ENCODE peak calls at places on chromosome 6, in four cellular contexts. One of them, this sample, is unnamed. For H3K4me1, the result is how much of the 10 kb centered on the place peaks cover.

GRCh38 chr6:136921936-136922679 is at the start of gene SLC35D3:
- DNase-seq in heart right ventricle: peak
- DNase-seq in tibial nerve: no peak
- DNase-seq in neuronal stem cell: peak
- DNase-seq in this sample: peak

GRCh38 chr6:158010591-158011477 is 29.2 kb downstream of the SYNJ2 start:
- DNase-seq in tibial nerve: no peak
- DNase-seq in heart right ventricle: no peak
- DNase-seq in neuronal stem cell: no peak
- DNase-seq in this sample: peak

GRCh38 chr6:35435075-35435837 is 16.9 kb upstream of the FANCE start:
- DNase-seq in neuronal stem cell: no peak
- DNase-seq in heart right ventricle: peak
- DNase-seq in tibial nerve: no peak
- DNase-seq in this sample: no peak

GRCh38 chr6:137240168-137240567 is 21.0 kb upstream of the IFNGR1 start:
- DNase-seq in tibial nerve: no peak
- DNase-seq in heart right ventricle: no peak
- DNase-seq in neuronal stem cell: no peak
- DNase-seq in this sample: peak

GRCh38 chr6:28137458-28138020 is 4.1 kb upstream of the ZKSCAN8 start:
- DNase-seq in neuronal stem cell: no peak
- DNase-seq in heart right ventricle: no peak
- DNase-seq in tibial nerve: no peak
- DNase-seq in this sample: no peak

GRCh38 chr6:156776470-156776840 is 723 bp upstream of the ARID1B start:
- DNase-seq in heart right ventricle: no peak
- DNase-seq in tibial nerve: no peak
- DNase-seq in neuronal stem cell: no peak
- DNase-seq in this sample: no peak

GRCh38 chr6:129647044-129647443 is 62.9 kb downstream of the ARHGAP18 start:
- DNase-seq in heart right ventricle: no peak
- DNase-seq in neuronal stem cell: no peak
- DNase-seq in tibial nerve: no peak
- DNase-seq in this sample: no peak

GRCh38 chr6:136341967-136342366 is 52.3 kb upstream of the BCLAF1 start:
- DNase-seq in neuronal stem cell: no peak
- DNase-seq in tibial nerve: no peak
- DNase-seq in heart right ventricle: no peak
- DNase-seq in this sample: no peak

GRCh38 chr6:159282351-159282750 is 113.2 kb downstream of the FNDC1 start:
- DNase-seq in neuronal stem cell: no peak
- DNase-seq in heart right ventricle: no peak
- DNase-seq in tibial nerve: no peak
- DNase-seq in this sample: no peak

GRCh38 chr6:164098857-164099534 is 684.5 kb downstream of the QKI start:
- DNase-seq in tibial nerve: no peak
- DNase-seq in heart right ventricle: peak
- DNase-seq in neuronal stem cell: no peak
- DNase-seq in this sample: no peak

GRCh38 chr6:42450314-42451145 is 1.2 kb downstream of the TRERF1 start:
- DNase-seq in neuronal stem cell: no peak
- DNase-seq in heart right ventricle: no peak
- DNase-seq in tibial nerve: no peak
- DNase-seq in this sample: no peak

GRCh38 chr6:25147191-25147590 is 132.0 kb upstream of the CARMIL1 start:
- DNase-seq in heart right ventricle: no peak
- DNase-seq in neuronal stem cell: no peak
- DNase-seq in tibial nerve: no peak
- DNase-seq in this sample: no peak

GRCh38 chr6:104161960-104162669 is 697.6 kb downstream of the HACE1 start:
- DNase-seq in neuronal stem cell: no peak
- DNase-seq in heart right ventricle: no peak
- DNase-seq in tibial nerve: no peak
- DNase-seq in this sample: no peak

GRCh38 chr6:136324981-136325380 is 35.3 kb upstream of the BCLAF1 start:
- DNase-seq in heart right ventricle: no peak
- DNase-seq in neuronal stem cell: no peak
- DNase-seq in tibial nerve: no peak
- DNase-seq in this sample: no peak

GRCh38 chr6:124963416-124964083 is 1.3 kb downstream of the RNF217 start:
- DNase-seq in tibial nerve: no peak
- DNase-seq in neuronal stem cell: no peak
- DNase-seq in heart right ventricle: no peak
- DNase-seq in this sample: no peak

GRCh38 chr6:67629268-67629667 is 1005.8 kb upstream of the ADGRB3 start:
- DNase-seq in neuronal stem cell: no peak
- DNase-seq in heart right ventricle: no peak
- DNase-seq in tibial nerve: no peak
- DNase-seq in this sample: no peak

GRCh38 chr6:76639941-76640340 is 567.5 kb upstream of the IMPG1 start:
- DNase-seq in neuronal stem cell: no peak
- DNase-seq in tibial nerve: no peak
- DNase-seq in heart right ventricle: no peak
- DNase-seq in this sample: no peak

GRCh38 chr6:44504321-44504761 is 116.8 kb downstream of the CDC5L start:
- DNase-seq in neuronal stem cell: no peak
- DNase-seq in heart right ventricle: no peak
- DNase-seq in tibial nerve: no peak
- DNase-seq in this sample: no peak

GRCh38 chr6:87340230-87340629 is 4.4 kb upstream of the C6orf163 start:
- DNase-seq in neuronal stem cell: no peak
- DNase-seq in heart right ventricle: no peak
- DNase-seq in tibial nerve: no peak
- DNase-seq in this sample: no peak

GRCh38 chr6:3873051-3873450 is 23.9 kb downstream of the FAM50B start:
- DNase-seq in neuronal stem cell: no peak
- DNase-seq in heart right ventricle: no peak
- DNase-seq in tibial nerve: no peak
- DNase-seq in this sample: no peak

GRCh38 chr6:30684386-30685156 is 1.9 kb downstream of the PPP1R18 start:
- DNase-seq in tibial nerve: no peak
- DNase-seq in heart right ventricle: peak
- DNase-seq in neuronal stem cell: no peak
- DNase-seq in this sample: peak

GRCh38 chr6:116465246-116465645 is 4.1 kb downstream of the CALHM6 start:
- DNase-seq in tibial nerve: no peak
- DNase-seq in neuronal stem cell: no peak
- DNase-seq in heart right ventricle: no peak
- DNase-seq in this sample: peak

GRCh38 chr6:27862396-27863061 is 49.7 kb downstream of the OR2B2 start:
- DNase-seq in heart right ventricle: no peak
- DNase-seq in tibial nerve: no peak
- DNase-seq in neuronal stem cell: no peak
- DNase-seq in this sample: no peak

GRCh38 chr6:125790403-125791150 is at the start of gene NCOA7:
- DNase-seq in tibial nerve: peak
- DNase-seq in heart right ventricle: peak
- DNase-seq in neuronal stem cell: peak
- DNase-seq in this sample: peak

GRCh38 chr6:40809627-40810026 is 222.5 kb upstream of the LRFN2 start:
- DNase-seq in neuronal stem cell: no peak
- DNase-seq in tibial nerve: no peak
- DNase-seq in heart right ventricle: no peak
- DNase-seq in this sample: no peak

GRCh38 chr6:157226026-157226639 is 97.2 kb downstream of the TMEM242 start:
- DNase-seq in neuronal stem cell: no peak
- DNase-seq in heart right ventricle: no peak
- DNase-seq in tibial nerve: no peak
- DNase-seq in this sample: no peak

GRCh38 chr6:116557863-116558262 is 4.3 kb downstream of the CALHM4 start:
- DNase-seq in heart right ventricle: no peak
- DNase-seq in tibial nerve: no peak
- DNase-seq in neuronal stem cell: no peak
- DNase-seq in this sample: no peak

GRCh38 chr6:125300992-125301434 is 754 bp downstream of the HDDC2 start:
- DNase-seq in heart right ventricle: no peak
- DNase-seq in neuronal stem cell: no peak
- DNase-seq in tibial nerve: no peak
- DNase-seq in this sample: no peak

GRCh38 chr6:95576621-95577316 is 566 bp upstream of the MANEA start:
- DNase-seq in heart right ventricle: no peak
- DNase-seq in neuronal stem cell: no peak
- DNase-seq in tibial nerve: no peak
- DNase-seq in this sample: no peak

GRCh38 chr6:139982652-139983051 is 608.2 kb upstream of the CITED2 start:
- DNase-seq in tibial nerve: no peak
- DNase-seq in heart right ventricle: no peak
- DNase-seq in neuronal stem cell: no peak
- DNase-seq in this sample: no peak

GRCh38 chr6:138592698-138593097 is 93.4 kb upstream of the NHSL1 start:
- DNase-seq in heart right ventricle: no peak
- DNase-seq in neuronal stem cell: no peak
- DNase-seq in tibial nerve: no peak
- DNase-seq in this sample: no peak
- H3K4me1 ChIP-seq in heart right ventricle: under half
- H3K4me1 ChIP-seq in neuronal stem cell: under half
- H3K4me1 ChIP-seq in tibial nerve: under half
- H3K4me1 ChIP-seq in this sample: under half

GRCh38 chr6:73309534-73309783 is 44.6 kb downstream of the DPPA5 start:
- DNase-seq in neuronal stem cell: no peak
- DNase-seq in heart right ventricle: no peak
- DNase-seq in tibial nerve: no peak
- DNase-seq in this sample: no peak
- H3K4me3 ChIP-seq in neuronal stem cell: peak
- H3K4me3 ChIP-seq in heart right ventricle: peak
- H3K4me3 ChIP-seq in tibial nerve: peak
- H3K4me3 ChIP-seq in this sample: peak

GRCh38 chr6:6703720-6704422 is 115.4 kb downstream of the LY86 start:
- DNase-seq in heart right ventricle: no peak
- DNase-seq in neuronal stem cell: no peak
- DNase-seq in tibial nerve: no peak
- DNase-seq in this sample: no peak

GRCh38 chr6:6701864-6702263 is 113.3 kb downstream of the LY86 start:
- DNase-seq in tibial nerve: no peak
- DNase-seq in neuronal stem cell: no peak
- DNase-seq in heart right ventricle: no peak
- DNase-seq in this sample: no peak

GRCh38 chr6:6699741-6700367 is 111.3 kb downstream of the LY86 start:
- DNase-seq in neuronal stem cell: no peak
- DNase-seq in tibial nerve: peak
- DNase-seq in heart right ventricle: peak
- DNase-seq in this sample: no peak

GRCh38 chr6:6700421-6700820 is 111.9 kb downstream of the LY86 start:
- DNase-seq in tibial nerve: no peak
- DNase-seq in neuronal stem cell: no peak
- DNase-seq in heart right ventricle: no peak
- DNase-seq in this sample: no peak

DNA sequence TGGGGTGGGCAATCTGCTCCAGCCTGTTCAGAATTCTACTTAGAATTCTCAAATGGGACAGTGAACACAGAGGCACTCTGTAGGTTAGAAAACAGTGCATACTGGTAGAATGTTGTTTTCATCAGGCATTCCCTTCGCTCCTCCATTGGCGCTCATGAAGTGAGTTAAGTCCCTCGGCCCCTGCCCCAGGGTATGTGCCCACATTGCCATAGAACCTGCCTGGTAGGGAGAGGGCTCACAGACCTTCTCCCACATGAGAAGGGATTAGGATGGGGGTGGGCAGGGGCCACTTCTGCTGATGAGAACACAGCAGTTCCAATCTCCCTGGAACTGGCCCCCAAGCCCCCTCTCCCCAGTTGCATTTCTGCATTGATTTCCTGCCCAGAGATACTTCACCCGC is 112.4 kb downstream of the LY86 start:
- DNase-seq in heart right ventricle: no peak
- DNase-seq in neuronal stem cell: no peak
- DNase-seq in tibial nerve: no peak
- DNase-seq in this sample: no peak
- H3K4me1 ChIP-seq in heart right ventricle: under half
- H3K4me1 ChIP-seq in neuronal stem cell: under half
- H3K4me1 ChIP-seq in tibial nerve: under half
- H3K4me1 ChIP-seq in this sample: half or more

GRCh38 chr6:165266236-165267025 is 43.0 kb downstream of the C6orf118 start:
- DNase-seq in heart right ventricle: no peak
- DNase-seq in tibial nerve: no peak
- DNase-seq in neuronal stem cell: no peak
- DNase-seq in this sample: no peak
- H3K4me3 ChIP-seq in heart right ventricle: no peak
- H3K4me3 ChIP-seq in tibial nerve: no peak
- H3K4me3 ChIP-seq in neuronal stem cell: no peak
- H3K4me3 ChIP-seq in this sample: no peak

DNA sequence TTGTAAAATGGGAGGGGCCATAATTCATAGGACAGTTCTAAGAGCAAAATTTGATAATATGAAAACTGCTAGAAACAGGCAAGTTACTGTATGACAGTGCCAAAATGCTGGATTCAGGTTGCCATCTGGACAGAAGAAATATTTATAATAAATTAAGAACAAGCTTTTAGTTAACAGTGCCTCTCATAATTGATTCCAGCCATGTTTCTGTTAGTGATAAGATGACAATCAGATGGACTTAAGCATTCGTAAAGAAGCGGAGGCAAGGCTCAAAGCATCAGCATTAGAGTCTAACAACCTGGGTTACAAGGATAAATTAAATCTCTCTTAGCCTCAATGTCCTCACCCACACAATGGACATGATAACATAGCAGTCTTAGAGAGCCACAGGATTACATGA is 61.0 kb downstream of the SESN1 start:
- DNase-seq in heart right ventricle: no peak
- DNase-seq in tibial nerve: no peak
- DNase-seq in neuronal stem cell: no peak
- DNase-seq in this sample: no peak
- H3K4me1 ChIP-seq in heart right ventricle: half or more
- H3K4me1 ChIP-seq in tibial nerve: under half
- H3K4me1 ChIP-seq in neuronal stem cell: under half
- H3K4me1 ChIP-seq in this sample: under half

DNA sequence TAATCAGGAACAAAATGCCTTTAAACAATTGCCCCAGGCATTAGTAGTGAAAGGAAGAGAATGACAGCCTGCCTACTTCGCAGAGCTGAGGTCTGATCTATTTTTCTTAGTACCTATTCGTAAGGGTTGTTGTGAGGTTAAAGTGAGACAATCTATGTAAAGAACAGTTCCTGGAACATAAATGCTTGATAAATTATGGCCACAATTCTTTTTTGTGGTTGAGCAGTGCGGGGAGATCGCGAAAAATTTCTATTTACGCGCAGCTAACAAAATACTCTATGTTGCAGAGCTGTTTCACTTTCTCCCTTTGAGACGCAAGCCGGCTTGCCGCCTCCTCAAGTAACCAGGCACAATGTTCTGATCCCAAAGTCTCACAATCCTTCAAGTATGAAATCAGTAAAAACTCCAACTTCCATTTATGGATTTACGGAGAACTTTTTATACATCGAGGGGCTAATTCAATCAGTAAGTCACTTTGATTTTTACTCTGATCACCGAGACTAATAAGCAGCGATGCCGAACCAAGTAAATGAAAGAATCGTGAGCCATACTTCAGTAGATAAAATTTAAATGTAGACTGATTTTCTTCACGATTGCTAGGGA is 839 bp upstream of the PNRC1 start:
- DNase-seq in heart right ventricle: peak
- DNase-seq in tibial nerve: peak
- DNase-seq in neuronal stem cell: peak
- DNase-seq in this sample: peak
- H3K4me3 ChIP-seq in heart right ventricle: peak
- H3K4me3 ChIP-seq in tibial nerve: peak
- H3K4me3 ChIP-seq in neuronal stem cell: peak
- H3K4me3 ChIP-seq in this sample: peak

This sample was measured in left lung.